ENCODE peak calls at places on chromosome 1, in ten cellular contexts. I is transverse colon; T is Caki2; P is activated CD4-positive, alpha-beta T cell treated with anti-CD3 and anti-CD28 coated beads, Interleukin-2, amount 50 U/mL, for 24 hours; L is mesenteric fat pad; X is activated T-cell treated with anti-CD3 and anti-CD28 coated beads, Interleukin-2, amount 50 U/mL, for 72 hours; M is NCI-H1436; Z is HCT116; H is pancreas; U is stimulated activated CD4-positive, alpha-beta T cell treated with anti-CD3 and anti-CD28 coated beads, TNF-alpha, amount 100 ng/mL, for 24 hours. Y is an unnamed sample.

GRCh38 chr1:65431111-65431705 is 10.7 kb downstream of the LEPR start:
- DNase-seq in I (no peak), T (no peak), P (no peak), L (no peak), X (no peak), M (peak; percentile 10), Z (no peak), H (no peak), U (no peak), Y (peak; percentile 54)

GRCh38 chr1:109134423-109134822 is 20.5 kb downstream of the ELAPOR1 start:
- DNase-seq in I (peak; percentile 79), T (no peak), P (no peak), L (no peak), X (no peak), M (no peak), Z (no peak), H (peak; percentile 84), U (no peak), Y (no peak)

GRCh38 chr1:101509370-101509769 is 272.6 kb downstream of the S1PR1 start:
- DNase-seq in I (no peak), T (no peak), P (no peak), L (no peak), X (no peak), M (no peak), Z (no peak), H (no peak), U (no peak), Y (no peak)

GRCh38 chr1:40820251-40820797 is 36.7 kb downstream of the KCNQ4 start:
- DNase-seq in I (no peak), T (no peak), P (no peak), L (no peak), X (no peak), M (no peak), Z (no peak), H (no peak), U (no peak), Y (no peak)

GRCh38 chr1:24364975-24365678 is 46.0 kb downstream of the GRHL3 start:
- DNase-seq in I (no peak), T (peak; percentile 54), P (peak; percentile 42), L (no peak), X (peak; percentile 69), M (no peak), Z (peak; percentile 98), H (no peak), U (peak; percentile 34), Y (peak; percentile 97)

GRCh38 chr1:85894651-85895050 is 186.4 kb upstream of the ZNHIT6 start:
- DNase-seq in I (no peak), T (no peak), P (no peak), L (no peak), X (peak; percentile 1), M (peak; percentile 3), Z (peak; percentile 18), H (peak; percentile 14), U (peak; percentile 1), Y (peak; percentile 49)

GRCh38 chr1:157092831-157093230 is 6.8 kb downstream of the ETV3L start:
- DNase-seq in I (no peak), T (no peak), P (no peak), L (peak; percentile 89), X (no peak), M (no peak), Z (no peak), H (no peak), U (no peak), Y (peak; percentile 8)

GRCh38 chr1:231423648-231424047 is 1.6 kb upstream of the EGLN1 start:
- DNase-seq in I (no peak), T (no peak), P (no peak), L (no peak), X (no peak), M (peak; percentile 23), Z (no peak), H (no peak), U (no peak), Y (peak; percentile 43)

GRCh38 chr1:170068923-170069322 is 5.6 kb downstream of the KIFAP3 start:
- DNase-seq in I (no peak), T (no peak), P (no peak), L (no peak), X (no peak), M (no peak), Z (no peak), H (no peak), U (no peak), Y (no peak)

GRCh38 chr1:84698151-84698651 is 7.9 kb upstream of the SSX2IP start:
- DNase-seq in I (no peak), T (no peak), P (no peak), L (no peak), X (no peak), M (no peak), Z (no peak), H (no peak), U (no peak), Y (peak; percentile 72)

Y was measured in M059J.